ENCODE peak calls at places on chromosome 4, in four cellular contexts. M, Z, B and H are unnamed samples.
A peak's percentile ranks its signal among the peaks of the same experiment; 100 is the strongest.

GRCh38 chr4:83221897-83222441 is 62.6 kb downstream of the COQ2 start:
- DNase-seq in M (no peak), Z (no peak), B (no peak), H (no peak)

GRCh38 chr4:180698550-180698949 is 1544.7 kb upstream of the TENM3 start:
- DNase-seq in M (no peak), Z (no peak), B (no peak), H (no peak)

GRCh38 chr4:166312166-166312565 is 439.1 kb downstream of the TLL1 start:
- DNase-seq in M (peak; percentile 7), Z (no peak), B (peak; percentile 61), H (no peak)

GRCh38 chr4:183182873-183183725 is 84.0 kb downstream of the WWC2 start:
- DNase-seq in M (peak; percentile 90), Z (no peak), B (peak; percentile 93), H (peak; percentile 86)

GRCh38 chr4:70778888-70779422 is 57.2 kb downstream of the RUFY3 start:
- DNase-seq in M (peak; percentile 56), Z (no peak), B (peak; percentile 53), H (no peak)

GRCh38 chr4:39730067-39730466 is 32.1 kb downstream of the UBE2K start:
- DNase-seq in M (peak; percentile 10), Z (no peak), B (peak; percentile 34), H (peak; percentile 8)

GRCh38 chr4:84710520-84710919 is 127.6 kb downstream of the CDS1 start:
- DNase-seq in M (no peak), Z (no peak), B (no peak), H (no peak)

GRCh38 chr4:98682719-98683118 is 24.3 kb upstream of the TSPAN5 start:
- DNase-seq in M (peak; percentile 56), Z (no peak), B (peak; percentile 59), H (no peak)

GRCh38 chr4:159106636-159107035 is 3.8 kb downstream of the RAPGEF2 start:
- DNase-seq in M (no peak), Z (no peak), B (peak; percentile 32), H (no peak)

GRCh38 chr4:77699731-77700210 is 94.2 kb downstream of the CXCL13 start:
- DNase-seq in M (peak; percentile 78), Z (no peak), B (peak; percentile 90), H (peak; percentile 82)

GRCh38 chr4:149980125-149980682 is 98.0 kb upstream of the DCLK2 start:
- DNase-seq in M (no peak), Z (no peak), B (no peak), H (no peak)

GRCh38 chr4:5037553-5038551 is 13.4 kb upstream of the STK32B start:
- DNase-seq in M (peak; percentile 79), Z (no peak), B (peak; percentile 94), H (peak; percentile 93)

GRCh38 chr4:31613946-31614623 is 893.9 kb downstream of the PCDH7 start:
- DNase-seq in M (no peak), Z (no peak), B (peak; percentile 0), H (peak; percentile 7)

GRCh38 chr4:146382194-146382593 is 139.5 kb downstream of the SLC10A7 start:
- DNase-seq in M (no peak), Z (no peak), B (no peak), H (no peak)

GRCh38 chr4:33837043-33837442 is 2407.3 kb downstream of the ARAP2 start:
- DNase-seq in M (peak; percentile 78), Z (no peak), B (peak; percentile 90), H (peak; percentile 23)

GRCh38 chr4:22969314-22969896 is 276.7 kb downstream of the GBA3 start:
- DNase-seq in M (no peak), Z (no peak), B (peak; percentile 79), H (peak; percentile 35)

GRCh38 chr4:23084559-23085248 is 392.0 kb downstream of the GBA3 start:
- DNase-seq in M (no peak), Z (no peak), B (peak; percentile 42), H (no peak)

GRCh38 chr4:32472918-32473317 is 1752.7 kb downstream of the PCDH7 start:
- DNase-seq in M (no peak), Z (no peak), B (no peak), H (peak; percentile 33)

GRCh38 chr4:63315651-63316050 is 1093.6 kb downstream of the TECRL start:
- DNase-seq in M (no peak), Z (no peak), B (no peak), H (peak; percentile 71)

GRCh38 chr4:68348577-68348976 is 1.3 kb downstream of the YTHDC1 start:
- DNase-seq in M (no peak), Z (no peak), B (no peak), H (no peak)

GRCh38 chr4:121096629-121097028 is 24.3 kb upstream of the NDNF start:
- DNase-seq in M (peak; percentile 53), Z (no peak), B (peak; percentile 31), H (peak; percentile 28)

GRCh38 chr4:3010998-3011397 is 47.6 kb downstream of the GRK4 start:
- DNase-seq in M (peak; percentile 54), Z (no peak), B (peak; percentile 67), H (peak; percentile 91)

GRCh38 chr4:71487324-71487677 is 148.5 kb downstream of the SLC4A4 start:
- DNase-seq in M (no peak), Z (no peak), B (no peak), H (no peak)

GRCh38 chr4:125464146-125464545 is 149.4 kb downstream of the FAT4 start:
- DNase-seq in M (no peak), Z (no peak), B (no peak), H (no peak)

GRCh38 chr4:139890810-139891209 is 225.2 kb downstream of the MGST2 start:
- DNase-seq in M (peak; percentile 85), Z (no peak), B (peak; percentile 44), H (peak; percentile 86)

GRCh38 chr4:56666279-56666678 is 14.8 kb downstream of the HOPX start:
- DNase-seq in M (no peak), Z (no peak), B (no peak), H (no peak)

GRCh38 chr4:46425775-46426400 is 36.0 kb upstream of the GABRA2 start:
- DNase-seq in M (peak; percentile 80), Z (no peak), B (no peak), H (no peak)

GRCh38 chr4:145878501-145879435 is 59.9 kb downstream of the ZNF827 start:
- DNase-seq in M (peak; percentile 64), Z (no peak), B (peak; percentile 83), H (no peak)

GRCh38 chr4:175412161-175412560 is 399.9 kb downstream of the GPM6A start:
- DNase-seq in M (no peak), Z (no peak), B (peak; percentile 66), H (peak; percentile 60)

GRCh38 chr4:107666134-107666533 is 53.9 kb downstream of the PAPSS1 start:
- DNase-seq in M (peak; percentile 73), Z (no peak), B (peak; percentile 16), H (peak; percentile 12)

GRCh38 chr4:87717276-87718031 is 67.4 kb downstream of the DMP1 start:
- DNase-seq in M (no peak), Z (no peak), B (no peak), H (peak; percentile 4)

GRCh38 chr4:177638871-177639270 is 196.6 kb upstream of the AGA start:
- DNase-seq in M (no peak), Z (no peak), B (no peak), H (no peak)

GRCh38 chr4:154345359-154345758 is 146.2 kb downstream of the DCHS2 start:
- DNase-seq in M (no peak), Z (no peak), B (no peak), H (no peak)

GRCh38 chr4:154341448-154341847 is 150.2 kb downstream of the DCHS2 start:
- DNase-seq in M (no peak), Z (no peak), B (no peak), H (no peak)

GRCh38 chr4:154349829-154350228 is 141.8 kb downstream of the DCHS2 start:
- DNase-seq in M (peak; percentile 10), Z (no peak), B (no peak), H (peak; percentile 43)

GRCh38 chr4:154348657-154349056 is 142.9 kb downstream of the DCHS2 start:
- DNase-seq in M (no peak), Z (no peak), B (no peak), H (no peak)

DNA sequence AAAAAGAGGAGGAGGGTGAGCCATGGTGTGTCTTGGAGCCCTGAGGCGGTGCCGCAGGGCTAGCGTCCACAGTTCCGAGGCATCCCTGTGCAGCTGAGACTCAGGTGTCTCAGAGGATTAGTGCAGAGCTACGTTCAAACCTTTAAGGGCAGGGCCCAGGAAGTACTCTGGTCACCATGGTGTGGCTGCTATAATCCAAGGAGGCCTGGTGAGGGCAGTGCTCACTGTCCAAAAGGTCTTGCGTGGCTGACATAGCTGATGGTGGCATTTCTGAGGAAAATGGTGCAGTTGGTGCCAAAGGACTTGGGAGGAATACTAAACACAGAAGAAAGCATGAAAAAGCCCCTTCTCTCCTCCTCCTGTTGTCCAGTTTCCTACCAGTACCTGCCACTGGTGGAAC is 146.9 kb downstream of the DCHS2 start:
- DNase-seq in M (no peak), Z (no peak), B (no peak), H (no peak)
- TF ChIP-seq CTCF in M (no peak), Z (no peak), B (no peak), H (no peak)

DNA sequence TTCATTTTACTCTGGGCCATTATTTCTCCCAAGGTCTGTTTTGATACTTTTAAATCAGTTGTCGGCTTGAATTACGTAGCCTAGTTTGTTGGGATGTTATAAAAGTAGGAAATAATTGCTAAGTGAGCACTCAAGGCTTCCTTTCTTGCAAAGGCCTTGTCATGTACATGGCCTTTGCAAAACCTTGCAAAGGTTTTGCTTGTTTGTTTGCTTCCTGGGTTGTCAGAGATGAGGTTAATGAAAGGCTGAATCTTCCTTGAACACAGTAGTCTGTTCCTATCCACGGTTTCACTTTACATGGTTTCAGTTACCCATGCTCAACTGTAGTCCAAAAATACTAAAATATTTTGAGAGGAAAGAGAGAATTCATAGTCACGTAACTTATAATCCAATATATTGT is 113.5 kb downstream of the NAA11 start:
- DNase-seq in M (no peak), Z (no peak), B (no peak), H (no peak)
- H3K4me3 ChIP-seq in M (no peak overlapping the region), Z (no peak overlapping the region), B (no peak overlapping the region), H (no peak overlapping the region)

DNA sequence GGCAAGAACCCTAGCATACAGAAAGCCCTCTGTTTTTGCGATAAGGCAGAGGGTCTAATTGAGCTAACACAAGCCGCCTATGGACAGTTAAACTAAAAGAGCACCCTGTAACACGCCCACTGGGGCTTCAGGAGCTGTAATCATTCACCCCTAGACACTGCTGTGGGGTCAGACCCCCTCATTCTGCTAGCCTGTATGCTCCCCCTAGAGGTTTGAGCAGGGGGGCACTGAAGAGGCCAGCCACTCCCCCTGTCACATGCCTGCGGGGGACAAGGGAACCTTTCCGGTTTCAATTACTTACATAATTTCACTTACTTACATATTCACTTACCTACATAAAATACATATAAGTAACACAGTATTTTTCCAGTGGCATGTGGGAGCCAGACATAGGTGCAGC is 469.5 kb upstream of the FAM241A start:
- DNase-seq in M (no peak), Z (no peak), B (no peak), H (no peak)
- TF ChIP-seq CTCF in M (no peak), Z (no peak), B (no peak), H (no peak)

DNA sequence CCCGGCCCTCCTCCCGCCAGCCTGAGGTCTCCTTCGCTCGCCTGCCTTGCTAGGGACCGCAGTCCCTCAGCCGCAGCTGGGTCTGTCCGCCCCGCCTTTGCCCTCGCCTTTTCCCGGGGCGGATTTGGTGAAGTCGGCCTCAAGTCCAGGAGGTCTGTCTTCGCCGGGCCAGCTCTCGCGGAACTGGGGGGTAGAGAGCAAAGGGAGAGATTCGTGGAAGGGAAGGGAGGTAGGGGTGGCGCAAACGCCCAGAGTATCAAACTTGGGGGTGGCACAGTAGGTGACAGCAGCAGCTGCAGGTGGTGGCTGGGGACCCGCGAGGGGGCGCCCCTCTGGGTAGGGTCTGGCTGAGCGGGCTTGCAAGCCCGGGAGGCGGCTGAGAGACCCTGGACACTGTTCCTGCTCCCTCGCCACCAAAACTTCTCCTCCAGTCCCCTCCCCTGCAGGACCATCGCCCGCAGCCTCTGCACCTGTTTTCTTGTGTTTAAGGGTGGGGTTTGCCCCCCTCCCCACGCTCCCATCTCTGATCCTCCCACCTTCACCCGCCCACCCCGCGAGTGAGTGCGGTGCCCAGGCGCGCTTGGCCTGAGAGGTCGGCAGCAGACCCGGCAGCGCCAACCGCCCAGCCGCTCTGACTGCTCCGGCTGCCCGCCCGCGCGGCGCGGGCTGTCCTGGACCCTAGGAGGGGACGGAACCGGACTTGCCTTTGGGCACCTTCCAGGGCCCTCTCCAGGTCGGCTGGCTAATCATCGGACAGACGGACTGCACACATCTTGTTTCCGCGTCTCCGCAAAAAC is at the start of gene NPY2R:
- DNase-seq in M (no peak), Z (peak; percentile 41), B (no peak), H (no peak)
- H3K4me3 ChIP-seq in M (peak within 1 kb of the TSS; percentile 34), Z (no peak within 1 kb of the TSS), B (peak within 1 kb of the TSS; percentile 52), H (no peak within 1 kb of the TSS)